ENCODE peak calls at places on chromosomes 13 and 19, in seven cellular contexts. T, C, P, E, W, F and K are unnamed samples.
A peak's percentile ranks its signal among the peaks of the same experiment; 100 is the strongest.

GRCh38 chr13:111020021-111020420 is 95.1 kb upstream of the ARHGEF7 start:
- DNase-seq in T (no peak), C (no peak), P (no peak), E (no peak), W (no peak), F (no peak), K (no peak)

GRCh38 chr13:30905932-30906383 is at the start of gene MEDAG:
- DNase-seq in T (peak; percentile 76), C (no peak), P (no peak), E (no peak), W (peak; percentile 50), F (no peak), K (no peak)

GRCh38 chr13:52130641-52131040 is 1.8 kb upstream of the NEK5 start:
- DNase-seq in T (no peak), C (peak; percentile 64), P (no peak), E (no peak), W (no peak), F (no peak), K (peak; percentile 36)

GRCh38 chr13:59771272-59771671 is 392.5 kb downstream of the DIAPH3 start:
- DNase-seq in T (no peak), C (peak; percentile 38), P (peak; percentile 12), E (no peak), W (no peak), F (peak; percentile 38), K (no peak)

GRCh38 chr19:54444737-54445136 is 4.3 kb upstream of the LENG8 start:
- DNase-seq in T (no peak), C (no peak), P (peak; percentile 76), E (no peak), W (no peak), F (no peak), K (no peak)

GRCh38 chr19:44689290-44690130 is 9.4 kb upstream of the CEACAM16 start:
- DNase-seq in T (peak; percentile 25), C (peak; percentile 64), P (peak; percentile 87), E (peak; percentile 82), W (peak; percentile 84), F (peak; percentile 81), K (no peak)

GRCh38 chr13:40469581-40470282 is 196.7 kb downstream of the FOXO1 start:
- DNase-seq in T (peak; percentile 36), C (no peak), P (no peak), E (peak; percentile 36), W (no peak), F (no peak), K (no peak)

GRCh38 chr19:41937525-41937924 is 9.3 kb upstream of the ERFL start:
- DNase-seq in T (no peak), C (no peak), P (no peak), E (no peak), W (no peak), F (no peak), K (no peak)

GRCh38 chr13:74306496-74306895 is 172.3 kb upstream of the KLF12 start:
- DNase-seq in T (peak; percentile 32), C (peak; percentile 4), P (no peak), E (peak; percentile 85), W (no peak), F (no peak), K (no peak)

GRCh38 chr13:30895773-30896172 is 10.3 kb upstream of the MEDAG start:
- DNase-seq in T (peak; percentile 88), C (no peak), P (peak; percentile 72), E (peak; percentile 83), W (no peak), F (peak; percentile 12), K (peak; percentile 24)

GRCh38 chr19:54073829-54074228 is 7.3 kb downstream of the TARM1 start:
- DNase-seq in T (no peak), C (no peak), P (no peak), E (no peak), W (no peak), F (no peak), K (no peak)

GRCh38 chr19:30675086-30675485 is 302.9 kb downstream of the ZNF536 start:
- DNase-seq in T (no peak), C (no peak), P (no peak), E (no peak), W (no peak), F (no peak), K (no peak)

GRCh38 chr13:111475488-111475887 is 155.0 kb downstream of the TEX29 start:
- DNase-seq in T (no peak), C (no peak), P (no peak), E (no peak), W (no peak), F (no peak), K (no peak)

GRCh38 chr13:94079876-94080275 is 399.6 kb downstream of the DCT start:
- DNase-seq in T (peak; percentile 51), C (no peak), P (no peak), E (no peak), W (no peak), F (no peak), K (no peak)

GRCh38 chr13:29369060-29369743 is 226.3 kb downstream of the SLC7A1 start:
- DNase-seq in T (peak; percentile 16), C (peak; percentile 70), P (peak; percentile 72), E (peak; percentile 68), W (no peak), F (peak; percentile 73), K (peak; percentile 25)

GRCh38 chr19:46958542-46958941 is 61.1 kb upstream of the NPAS1 start:
- DNase-seq in T (peak; percentile 39), C (no peak), P (no peak), E (peak; percentile 29), W (no peak), F (no peak), K (no peak)

GRCh38 chr13:114067886-114068722 is 64.3 kb downstream of the RASA3 start:
- DNase-seq in T (no peak), C (no peak), P (no peak), E (no peak), W (peak; percentile 51), F (no peak), K (no peak)

GRCh38 chr19:19750842-19751790 is 18.2 kb upstream of the ZNF14 start:
- DNase-seq in T (no peak), C (no peak), P (no peak), E (no peak), W (no peak), F (no peak), K (no peak)

GRCh38 chr19:39156230-39156890 is 30.8 kb downstream of the PAK4 start:
- DNase-seq in T (peak; percentile 20), C (peak; percentile 25), P (no peak), E (no peak), W (no peak), F (no peak), K (peak; percentile 15)

GRCh38 chr13:30047154-30047874 is 196.9 kb upstream of the UBL3 start:
- DNase-seq in T (peak; percentile 73), C (no peak), P (no peak), E (no peak), W (no peak), F (no peak), K (no peak)

GRCh38 chr13:42548731-42549554 is 25.0 kb upstream of the TNFSF11 start:
- DNase-seq in T (peak; percentile 37), C (no peak), P (no peak), E (no peak), W (no peak), F (no peak), K (no peak)

GRCh38 chr19:49147923-49148682 is 7.1 kb downstream of the HRC start:
- DNase-seq in T (no peak), C (no peak), P (no peak), E (no peak), W (no peak), F (no peak), K (no peak)

GRCh38 chr19:4977299-4978174 is 8.6 kb downstream of the KDM4B start:
- DNase-seq in T (peak; percentile 95), C (no peak), P (no peak), E (peak; percentile 65), W (no peak), F (peak; percentile 47), K (peak; percentile 45)

DNA sequence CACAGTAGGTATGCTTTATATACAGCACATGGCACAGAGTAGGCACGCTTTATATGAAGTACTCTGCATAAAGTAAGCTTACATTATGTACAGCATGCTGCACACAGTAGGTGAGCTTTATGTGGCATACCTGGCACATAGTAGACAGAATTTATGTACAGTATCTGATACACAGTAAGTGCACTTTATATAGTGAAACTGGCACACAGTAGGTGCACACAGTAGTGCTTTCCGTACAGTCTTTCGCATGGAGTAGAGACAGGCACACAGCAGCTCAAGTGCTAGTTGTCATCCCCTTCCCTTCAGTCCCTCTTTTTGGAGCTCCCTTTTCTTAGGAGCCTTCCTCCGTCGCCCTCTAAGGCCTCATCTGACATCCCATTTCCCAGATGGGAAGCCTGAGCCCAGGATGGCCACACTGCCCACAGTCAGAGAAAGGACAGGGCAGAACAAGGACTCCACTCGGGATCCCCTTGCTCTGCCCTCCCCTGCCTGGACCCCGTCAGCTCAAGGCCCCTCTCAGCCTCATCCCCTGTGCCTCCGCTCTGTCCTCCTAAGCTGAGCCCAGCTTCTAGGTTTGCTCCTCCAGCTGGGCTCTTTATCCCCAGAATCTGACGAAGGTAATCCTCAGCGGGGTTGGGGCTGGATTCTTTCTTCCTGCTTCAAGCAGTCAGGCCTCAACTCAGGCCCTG is 852 bp upstream of the CYP4F12 start:
- DNase-seq in T (no peak), C (no peak), P (no peak), E (no peak), W (no peak), F (no peak), K (no peak)
- H3K27ac ChIP-seq in T (no peak overlapping the region), C (no peak overlapping the region), P (no peak overlapping the region), E (no peak overlapping the region), W (peak overlapping the region; percentile 62), F (no peak overlapping the region), K (no peak overlapping the region)

GRCh38 chr13:50424993-50425392 is 409.7 kb downstream of the KCNRG start:
- DNase-seq in T (no peak), C (no peak), P (no peak), E (no peak), W (no peak), F (no peak), K (no peak)
- H3K27ac ChIP-seq in T (no peak overlapping the region), C (no peak overlapping the region), P (no peak overlapping the region), E (no peak overlapping the region), W (no peak overlapping the region), F (no peak overlapping the region), K (no peak overlapping the region)

GRCh38 chr13:102879793-102880499 is 34.1 kb downstream of the ERCC5 start:
- DNase-seq in T (no peak), C (no peak), P (no peak), E (no peak), W (no peak), F (no peak), K (no peak)
- H3K27ac ChIP-seq in T (no peak overlapping the region), C (no peak overlapping the region), P (no peak overlapping the region), E (no peak overlapping the region), W (no peak overlapping the region), F (no peak overlapping the region), K (no peak overlapping the region)

DNA sequence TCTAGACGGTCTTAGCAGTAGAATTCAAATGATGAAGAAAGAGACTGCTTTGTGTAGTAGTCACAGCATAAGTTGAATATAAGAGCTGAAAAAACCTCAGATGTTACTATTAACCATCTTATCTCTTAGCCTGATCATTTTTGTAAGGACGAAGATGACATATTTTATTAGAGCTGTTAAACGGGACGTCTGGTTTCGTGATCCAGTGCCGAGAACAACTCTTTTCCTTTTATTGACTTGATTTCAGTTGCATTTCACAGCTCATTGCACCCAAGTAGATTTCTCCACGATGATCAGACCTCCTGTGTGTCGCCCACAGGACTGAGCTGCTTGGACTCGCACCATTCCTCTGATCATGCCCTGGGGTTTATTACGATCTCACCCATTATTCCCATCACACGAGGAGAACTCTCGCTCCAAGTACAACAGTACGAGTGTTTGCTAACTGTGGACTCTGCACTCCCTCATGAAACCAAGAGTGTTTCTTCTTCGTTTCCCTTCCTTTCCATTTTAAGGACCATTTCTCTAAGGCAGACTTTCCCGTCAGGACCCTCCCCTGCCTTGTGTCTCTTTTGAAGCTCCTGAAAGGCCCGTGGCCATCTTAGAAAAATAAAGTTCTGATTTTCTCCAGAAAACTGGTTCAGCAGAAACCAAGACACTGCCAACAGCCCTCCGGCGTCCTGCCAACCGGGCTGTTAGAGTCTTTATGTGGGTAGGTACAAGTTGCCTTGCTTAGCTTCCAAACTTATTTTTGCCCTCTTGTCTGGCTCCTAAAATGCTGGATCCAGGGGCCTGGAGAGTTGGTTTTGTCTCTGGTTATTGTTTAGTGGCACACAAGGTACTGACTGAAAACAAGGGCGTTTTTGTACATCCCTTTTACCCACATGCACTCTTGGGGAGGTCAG is 48.2 kb upstream of the RNF113B start:
- DNase-seq in T (no peak), C (no peak), P (no peak), E (no peak), W (no peak), F (no peak), K (no peak)
- H3K27ac ChIP-seq in T (no peak overlapping the region), C (no peak overlapping the region), P (no peak overlapping the region), E (no peak overlapping the region), W (no peak overlapping the region), F (no peak overlapping the region), K (no peak overlapping the region)